ENCODE peak calls at places on chromosomes 16 and 17, in nine cellular contexts. J, C, A, R, D, U, X, S and T are unnamed samples. For H3K9me3, the result is how much of the 10 kb centered on the place peaks cover.

GRCh38 chr16:74718140-74718539 is 17.5 kb upstream of the MLKL start:
- DNase-seq in J (no peak), C (no peak), A (no peak), R (no peak), D (no peak), U (peak), X (no peak), S (no peak), T (no peak)

GRCh38 chr17:38851434-38851833 is 2.1 kb downstream of the RPL23 start:
- DNase-seq in J (no peak), C (no peak), A (no peak), R (no peak), D (no peak), U (no peak), X (no peak), S (no peak), T (no peak)

GRCh38 chr17:27577124-27577761 is 53.7 kb upstream of the LGALS9 start:
- DNase-seq in J (no peak), C (no peak), A (peak), R (no peak), D (no peak), U (no peak), X (peak), S (no peak), T (no peak)

GRCh38 chr16:1781758-1782407 is 488 bp downstream of the SPSB3 start:
- DNase-seq in J (no peak), C (peak), A (peak), R (peak), D (no peak), U (peak), X (no peak), S (no peak), T (no peak)

GRCh38 chr16:53651357-53651756 is 52.3 kb downstream of the RPGRIP1L start:
- DNase-seq in J (no peak), C (no peak), A (no peak), R (no peak), D (no peak), U (no peak), X (no peak), S (no peak), T (no peak)

GRCh38 chr16:19113577-19114358 is at the start of gene ITPRIPL2:
- DNase-seq in J (peak), C (peak), A (peak), R (peak), D (peak), U (peak), X (peak), S (no peak), T (peak)

GRCh38 chr16:82031116-82032084 is 3.7 kb upstream of the HSD17B2 start:
- DNase-seq in J (no peak), C (no peak), A (peak), R (peak), D (no peak), U (no peak), X (peak), S (peak), T (no peak)

GRCh38 chr17:65783845-65784334 is 222.4 kb upstream of the AXIN2 start:
- DNase-seq in J (no peak), C (no peak), A (peak), R (peak), D (no peak), U (no peak), X (no peak), S (peak), T (no peak)

GRCh38 chr17:73722163-73722562 is 77.9 kb upstream of the SDK2 start:
- DNase-seq in J (no peak), C (no peak), A (no peak), R (no peak), D (peak), U (peak), X (peak), S (no peak), T (no peak)

GRCh38 chr17:30477758-30478115 is 529 bp downstream of the GOSR1 start:
- DNase-seq in J (no peak), C (no peak), A (peak), R (peak), D (no peak), U (no peak), X (no peak), S (no peak), T (no peak)

DNA sequence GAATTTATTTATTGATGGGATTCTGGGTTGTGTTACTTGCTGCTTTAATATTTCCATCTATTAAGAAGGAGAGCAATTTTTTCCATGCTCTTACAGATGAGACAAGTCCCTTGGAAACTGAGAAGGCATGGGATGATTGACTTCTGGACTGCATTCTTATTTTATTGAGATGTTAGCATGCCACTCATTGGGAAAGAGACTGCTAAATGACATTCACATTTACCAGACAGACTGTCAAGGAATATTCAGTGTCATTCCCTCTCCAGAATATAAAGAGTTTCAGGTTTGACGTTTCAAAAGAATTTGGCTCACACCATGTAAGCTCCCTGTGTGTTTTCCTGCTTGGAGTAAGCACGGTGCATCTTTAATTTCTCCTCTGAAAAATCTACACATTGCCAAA is 1565.2 kb upstream of the GOT2 start:
- DNase-seq in J (no peak), C (no peak), A (no peak), R (no peak), D (no peak), U (no peak), X (no peak), S (no peak), T (no peak)
- H3K9me3 ChIP-seq in J (under half), C (under half), A (under half), R (under half), D (under half), U (under half), X (under half), S (under half), T (under half)

GRCh38 chr17:8225813-8226535 is 15.6 kb upstream of the AURKB start:
- DNase-seq in J (peak), C (no peak), A (peak), R (peak), D (peak), U (no peak), X (no peak), S (peak), T (no peak)
- H3K4me3 ChIP-seq in J (peak), C (no peak), A (no peak), R (peak), D (no peak), U (no peak), X (no peak), S (peak), T (peak)

DNA sequence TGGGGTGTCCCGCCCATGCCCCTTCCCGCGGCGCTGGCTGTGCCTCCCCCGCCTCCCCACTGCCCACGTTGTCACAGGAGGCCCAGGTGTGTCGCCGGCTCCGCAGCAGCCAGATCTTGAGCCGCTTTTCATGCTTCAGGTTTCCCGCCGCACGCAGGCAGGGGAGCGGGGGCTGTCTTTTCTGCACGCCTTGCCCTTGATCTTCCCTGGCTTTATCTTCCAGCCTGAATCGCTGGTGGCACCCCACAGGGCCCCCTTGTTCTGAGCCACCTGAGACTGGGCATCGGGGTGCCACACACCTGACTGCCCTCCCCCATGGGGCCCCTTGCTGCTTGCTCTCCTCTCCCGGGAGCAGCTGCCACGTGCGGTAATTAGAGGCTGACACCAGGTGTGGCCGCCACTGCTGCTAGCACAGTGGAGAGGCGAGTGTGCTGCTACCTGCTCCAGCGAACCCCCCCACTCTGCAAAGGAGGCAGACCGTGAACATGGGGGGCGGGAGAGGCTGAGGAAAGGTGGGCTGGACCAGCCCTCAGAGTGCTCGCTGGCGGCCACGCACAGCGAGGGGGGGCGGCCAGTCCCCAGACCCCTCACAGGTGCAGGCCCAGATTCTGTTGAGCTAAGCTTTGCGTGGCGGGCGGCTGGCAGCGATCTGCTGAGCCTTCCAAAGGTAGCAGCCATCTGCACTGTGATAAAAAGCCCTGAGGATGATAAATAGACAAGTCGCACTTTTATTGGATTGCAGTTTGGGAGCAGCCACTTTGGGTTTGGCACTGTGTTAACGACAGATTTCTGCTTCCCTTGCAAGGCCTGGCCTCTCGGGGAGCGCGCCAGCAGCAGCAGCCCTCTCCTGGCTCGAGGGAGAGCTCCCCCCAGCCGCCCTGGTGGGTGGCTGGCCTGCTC is 168.0 kb upstream of the GSE1 start:
- DNase-seq in J (no peak), C (no peak), A (no peak), R (no peak), D (peak), U (no peak), X (peak), S (no peak), T (no peak)
- TF ChIP-seq CTCF in J (no peak), C (no peak), A (no peak), R (no peak), D (no peak), U (no peak), X (peak), S (no peak), T (no peak)

DNA sequence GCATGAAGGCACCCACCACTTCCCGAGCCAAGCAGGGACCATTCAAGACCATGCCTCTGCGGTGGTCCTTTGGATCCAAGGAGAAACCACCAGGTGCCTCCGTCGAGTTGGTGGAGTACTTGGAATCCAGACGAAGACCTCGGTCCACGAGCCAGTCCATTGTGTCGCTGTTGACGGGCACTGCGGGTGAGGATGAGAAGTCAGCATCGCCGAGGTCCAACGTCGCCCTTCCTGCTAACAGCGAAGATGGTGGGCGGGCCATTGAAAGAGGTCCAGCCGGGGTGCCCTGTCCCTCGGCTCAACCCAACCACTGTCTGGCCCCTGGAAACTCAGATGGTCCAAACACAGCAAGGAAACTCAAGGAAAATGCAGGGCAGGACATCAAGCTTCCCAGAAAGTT is 63.4 kb downstream of the DHRS7C start:
- DNase-seq in J (no peak), C (no peak), A (no peak), R (no peak), D (no peak), U (no peak), X (no peak), S (no peak), T (no peak)
- H3K9me3 ChIP-seq in J (under half), C (under half), A (under half), R (under half), D (under half), U (under half), X (under half), S (under half), T (under half)

GRCh38 chr17:50118828-50119218 is 11.1 kb downstream of the SAMD14 start:
- DNase-seq in J (no peak), C (no peak), A (no peak), R (no peak), D (no peak), U (no peak), X (no peak), S (no peak), T (no peak)

GRCh38 chr17:50118076-50118827 is 11.7 kb downstream of the SAMD14 start:
- DNase-seq in J (no peak), C (no peak), A (no peak), R (no peak), D (no peak), U (no peak), X (no peak), S (no peak), T (no peak)

GRCh38 chr17:50114849-50115357 is 15.1 kb downstream of the SAMD14 start:
- DNase-seq in J (no peak), C (no peak), A (peak), R (peak), D (no peak), U (no peak), X (peak), S (no peak), T (no peak)

GRCh38 chr17:50115744-50116143 is 14.2 kb downstream of the SAMD14 start:
- DNase-seq in J (no peak), C (peak), A (no peak), R (no peak), D (no peak), U (no peak), X (no peak), S (no peak), T (no peak)

DNA sequence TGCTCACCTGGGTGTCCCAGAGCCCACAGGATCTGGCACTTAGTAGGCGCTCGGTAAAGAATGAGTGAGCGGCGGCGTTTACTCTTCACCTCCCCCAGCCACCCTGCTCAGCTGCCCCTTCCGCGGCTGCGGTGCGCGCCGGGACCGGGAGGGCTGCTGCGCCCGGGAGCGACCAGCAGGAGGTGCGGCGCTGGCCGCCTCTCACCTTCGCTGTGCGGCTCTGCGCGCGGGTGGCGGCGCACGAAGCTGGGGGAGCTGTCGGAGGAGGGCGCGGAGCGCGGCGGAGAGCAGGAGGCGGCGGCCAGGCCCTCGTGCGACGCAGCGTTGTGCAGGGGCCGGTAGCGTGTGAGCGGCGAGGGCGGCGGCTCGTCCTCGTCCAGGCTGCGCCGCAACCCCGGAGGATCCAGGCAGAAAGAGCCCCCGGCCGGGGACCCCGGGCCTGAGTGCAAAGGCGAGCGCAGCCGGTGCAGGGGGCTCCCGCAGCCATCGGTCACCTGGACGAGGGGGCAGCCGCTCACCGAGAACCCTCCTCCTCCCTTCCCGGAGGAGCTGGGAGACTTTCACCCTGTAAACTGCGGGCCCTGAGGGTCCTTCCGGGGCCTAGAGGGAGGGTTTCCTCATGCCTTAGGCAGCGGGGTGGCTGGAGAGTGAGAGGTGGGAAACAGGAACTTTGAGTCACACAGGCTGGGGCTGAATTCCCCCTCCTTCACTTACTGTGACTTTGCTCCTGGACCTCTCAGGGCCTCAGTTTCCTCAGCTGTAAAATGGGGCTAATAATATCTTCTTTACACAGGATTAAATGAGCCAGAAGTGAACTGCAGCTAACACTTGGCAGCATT is 12.5 kb downstream of the SAMD14 start:
- DNase-seq in J (peak), C (peak), A (peak), R (peak), D (peak), U (peak), X (no peak), S (no peak), T (peak)
- H3K4me3 ChIP-seq in J (peak), C (peak), A (no peak), R (no peak), D (peak), U (no peak), X (no peak), S (no peak), T (peak)

GRCh38 chr16:56869513-56870270 is 4.7 kb downstream of the SLC12A3 start:
- DNase-seq in J (peak), C (no peak), A (no peak), R (peak), D (peak), U (no peak), X (peak), S (no peak), T (no peak)
- TF ChIP-seq CTCF in J (peak), C (no peak), A (peak), R (peak), D (peak), U (peak), X (peak), S (peak), T (peak)

GRCh38 chr16:35734728-35735402 is 2275.5 kb downstream of the TP53TG3F start:
- DNase-seq in J (no peak), C (no peak), A (no peak), R (no peak), D (no peak), U (no peak), X (no peak), S (no peak), T (no peak)

GRCh38 chr16:35733278-35733965 is 2274.0 kb downstream of the TP53TG3F start:
- DNase-seq in J (no peak), C (no peak), A (no peak), R (no peak), D (no peak), U (no peak), X (no peak), S (no peak), T (no peak)

GRCh38 chr16:35735403-35736251 is 2276.2 kb downstream of the TP53TG3F start:
- DNase-seq in J (no peak), C (no peak), A (no peak), R (no peak), D (no peak), U (no peak), X (no peak), S (no peak), T (no peak)

GRCh38 chr16:35732046-35732810 is 2272.8 kb downstream of the TP53TG3F start:
- DNase-seq in J (no peak), C (no peak), A (no peak), R (no peak), D (no peak), U (no peak), X (no peak), S (no peak), T (no peak)

GRCh38 chr16:35733971-35734702 is 2274.7 kb downstream of the TP53TG3F start:
- DNase-seq in J (no peak), C (peak), A (no peak), R (no peak), D (no peak), U (no peak), X (no peak), S (no peak), T (no peak)
- H3K9me3 ChIP-seq in J (under half), C (half or more), A (under half), R (under half), D (under half), U (under half), X (under half), S (half or more), T (under half)

DNA sequence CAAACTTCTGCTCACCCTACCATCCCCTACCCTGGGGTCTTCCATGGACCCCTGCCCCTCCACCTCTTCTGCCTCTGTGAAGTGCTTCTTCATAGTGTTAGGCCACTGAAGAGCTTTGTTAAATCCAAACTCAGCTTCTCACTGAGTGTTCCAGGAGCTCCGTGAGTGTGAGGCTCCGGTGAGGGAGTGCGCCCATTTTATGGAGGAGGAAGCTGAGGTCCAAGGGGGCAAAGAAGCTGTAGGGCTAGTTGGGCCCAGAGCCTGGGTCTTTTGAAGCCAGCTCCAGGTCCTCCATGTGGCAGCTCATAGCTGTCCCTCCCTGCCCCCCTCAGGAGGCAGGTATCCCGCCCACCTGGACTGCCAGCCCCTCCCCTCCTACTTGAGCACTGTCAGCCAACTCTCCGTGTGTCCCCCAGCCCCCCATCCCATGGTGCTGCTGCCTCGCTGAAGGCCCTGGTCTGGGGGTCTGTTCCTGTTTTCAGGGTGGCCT is 6.0 kb downstream of the FMNL1 start:
- DNase-seq in J (no peak), C (peak), A (no peak), R (no peak), D (no peak), U (peak), X (no peak), S (no peak), T (no peak)
- H3K4me3 ChIP-seq in J (peak), C (no peak), A (no peak), R (no peak), D (peak), U (peak), X (no peak), S (no peak), T (peak)

GRCh38 chr17:81481011-81481799 is 31.4 kb downstream of the ACTG1 start:
- DNase-seq in J (peak), C (no peak), A (no peak), R (peak), D (peak), U (no peak), X (peak), S (no peak), T (peak)

GRCh38 chr17:81479672-81480071 is 32.9 kb downstream of the ACTG1 start:
- DNase-seq in J (no peak), C (no peak), A (no peak), R (no peak), D (no peak), U (no peak), X (no peak), S (no peak), T (no peak)

GRCh38 chr17:81479175-81479574 is 33.4 kb downstream of the ACTG1 start:
- DNase-seq in J (no peak), C (no peak), A (no peak), R (no peak), D (no peak), U (no peak), X (peak), S (no peak), T (no peak)

GRCh38 chr17:81481815-81482505 is 30.6 kb downstream of the ACTG1 start:
- DNase-seq in J (no peak), C (no peak), A (no peak), R (no peak), D (no peak), U (no peak), X (no peak), S (no peak), T (no peak)

GRCh38 chr17:81480140-81480917 is 32.3 kb downstream of the ACTG1 start:
- DNase-seq in J (no peak), C (no peak), A (no peak), R (no peak), D (no peak), U (no peak), X (no peak), S (no peak), T (no peak)
- TF ChIP-seq CTCF in J (no peak), C (no peak), A (no peak), R (no peak), D (no peak), U (no peak), X (peak), S (no peak), T (no peak)

GRCh38 chr16:3356118-3356517 is 429 bp downstream of the OR2C1 start:
- DNase-seq in J (no peak), C (no peak), A (no peak), R (no peak), D (no peak), U (no peak), X (no peak), S (no peak), T (no peak)
- H3K9me3 ChIP-seq in J (under half), C (under half), A (under half), R (under half), D (under half), U (under half), X (under half), S (under half), T (under half)